ENCODE peak calls at places on chromosomes 2 and 18, in six cellular contexts. S is thoracic aorta, V is tibial artery, I is endodermal cell, U is K562, O is gastrocnemius medialis. R is an unnamed sample.
A peak's percentile ranks its signal among the peaks of the same experiment; 100 is the strongest.

GRCh38 chr2:128444044-128444771 is 125.5 kb upstream of the HS6ST1 start:
- DNase-seq in S (no peak), I (peak; percentile 34), V (peak; percentile 17), U (no peak), O (no peak), R (no peak)

GRCh38 chr2:170475878-170476277 is 239.3 kb upstream of the SP5 start:
- DNase-seq in I (no peak), U (no peak), O (no peak), S (no peak), V (no peak), R (no peak)

GRCh38 chr2:10328667-10329583 is 26.2 kb downstream of the HPCAL1 start:
- DNase-seq in U (no peak), I (no peak), O (no peak), V (no peak), S (no peak), R (no peak)

GRCh38 chr2:179191110-179191509 is 73.5 kb downstream of the SESTD1 start:
- DNase-seq in I (no peak), U (no peak), O (no peak), S (no peak), V (no peak), R (no peak)

GRCh38 chr2:163210430-163210918 is 371.9 kb upstream of the KCNH7 start:
- DNase-seq in O (no peak), U (no peak), S (no peak), V (no peak), I (no peak), R (no peak)

GRCh38 chr2:189595412-189595811 is 14.8 kb upstream of the SLC40A1 start:
- DNase-seq in U (no peak), I (no peak), O (no peak), V (no peak), S (no peak), R (no peak)

GRCh38 chr2:3257842-3258241 is 119.8 kb downstream of the EIPR1 start:
- DNase-seq in I (no peak), O (no peak), V (no peak), S (no peak), U (no peak), R (no peak)

GRCh38 chr2:16090650-16091575 is 150.6 kb downstream of the MYCN start:
- DNase-seq in V (no peak), U (no peak), O (no peak), I (no peak), S (no peak), R (no peak)

GRCh38 chr2:234725528-234726264 is 226.1 kb upstream of the SH3BP4 start:
- DNase-seq in O (peak; percentile 26), V (no peak), U (no peak), S (no peak), I (no peak), R (no peak)

GRCh38 chr2:64582774-64583340 is 58.7 kb downstream of the AFTPH start:
- DNase-seq in I (no peak), U (no peak), O (no peak), V (no peak), S (no peak), R (no peak)

GRCh38 chr2:21779786-21780185 is 656.0 kb downstream of the TDRD15 start:
- DNase-seq in U (no peak), I (no peak), V (no peak), S (no peak), O (no peak), R (no peak)

GRCh38 chr2:23069156-23069555 is 315.8 kb upstream of the KLHL29 start:
- DNase-seq in I (no peak), V (no peak), S (no peak), O (no peak), U (no peak), R (no peak)

GRCh38 chr2:238772635-238773297 is 75.1 kb upstream of the TWIST2 start:
- DNase-seq in O (no peak), I (peak; percentile 24), V (no peak), S (no peak), U (no peak), R (no peak)

GRCh38 chr2:118249531-118249930 is 161.3 kb downstream of the INSIG2 start:
- DNase-seq in S (no peak), V (no peak), I (peak; percentile 78), O (no peak), U (no peak), R (no peak)

GRCh38 chr2:60555066-60555793 is 1.8 kb upstream of the BCL11A start:
- DNase-seq in U (peak; percentile 40), S (no peak), I (peak; percentile 85), V (no peak), O (no peak), R (no peak)

GRCh38 chr2:218366621-218367414 is 10.2 kb downstream of the CATIP start:
- DNase-seq in U (no peak), S (no peak), I (no peak), V (peak; percentile 19), O (no peak), R (no peak)

GRCh38 chr2:43050866-43051265 is 175.5 kb downstream of the ZFP36L2 start:
- DNase-seq in S (no peak), V (no peak), U (no peak), I (no peak), O (no peak), R (no peak)

GRCh38 chr18:56257215-56257614 is 381.2 kb downstream of the TXNL1 start:
- DNase-seq in O (no peak), S (no peak), U (no peak), V (no peak), I (no peak), R (no peak)

GRCh38 chr2:223306371-223306770 is 254.4 kb downstream of the KCNE4 start:
- DNase-seq in S (no peak), V (no peak), O (no peak), U (no peak), I (peak; percentile 77), R (no peak)

GRCh38 chr2:210195066-210195852 is 24.1 kb upstream of the KANSL1L start:
- DNase-seq in S (no peak), I (no peak), U (peak; percentile 12), V (no peak), O (no peak), R (no peak)

GRCh38 chr2:241770936-241771285 is 5.7 kb upstream of the GAL3ST2 start:
- DNase-seq in U (no peak), V (no peak), I (no peak), S (no peak), O (no peak), R (no peak)

GRCh38 chr18:12008842-12009580 is 27.7 kb downstream of the IMPA2 start:
- DNase-seq in I (no peak), U (no peak), O (no peak), V (no peak), S (no peak), R (no peak)

GRCh38 chr2:96207073-96207777 is 1.4 kb downstream of the STARD7 start:
- DNase-seq in O (peak; percentile 53), V (no peak), U (no peak), I (no peak), S (no peak), R (no peak)

GRCh38 chr2:205947621-205948495 is 138.1 kb downstream of the INO80D start:
- DNase-seq in I (peak; percentile 90), O (peak; percentile 50), U (peak; percentile 55), V (peak; percentile 76), S (peak; percentile 11), R (peak; percentile 65)

GRCh38 chr2:233061591-233062446 is 1.7 kb downstream of the INPP5D start:
- DNase-seq in S (no peak), I (peak; percentile 83), O (peak; percentile 41), U (peak; percentile 24), V (peak; percentile 59), R (no peak)

GRCh38 chr18:43797347-43797746 is 520.1 kb upstream of the SYT4 start:
- DNase-seq in I (no peak), S (no peak), U (no peak), V (no peak), O (no peak), R (no peak)

GRCh38 chr18:43805646-43806194 is 528.4 kb upstream of the SYT4 start:
- DNase-seq in O (no peak), S (no peak), V (no peak), I (no peak), U (no peak), R (no peak)

GRCh38 chr18:43800584-43800983 is 523.3 kb upstream of the SYT4 start:
- DNase-seq in I (no peak), O (no peak), S (no peak), U (no peak), V (no peak), R (no peak)
- H3K27ac ChIP-seq in I (no peak overlapping the region), O (no peak overlapping the region), S (no peak overlapping the region), U (no peak overlapping the region), V (no peak overlapping the region), R (no peak overlapping the region)

GRCh38 chr18:54150226-54150625 is 74.2 kb downstream of the MBD2 start:
- DNase-seq in I (peak; percentile 75), O (no peak), V (no peak), U (no peak), S (no peak), R (no peak)

GRCh38 chr18:54148678-54149077 is 75.8 kb downstream of the MBD2 start:
- DNase-seq in V (no peak), S (no peak), O (no peak), U (no peak), I (no peak), R (no peak)

GRCh38 chr18:54154231-54154630 is 70.2 kb downstream of the MBD2 start:
- DNase-seq in U (no peak), V (no peak), S (no peak), O (no peak), I (no peak), R (no peak)

GRCh38 chr18:54149078-54149697 is 75.3 kb downstream of the MBD2 start:
- DNase-seq in V (peak; percentile 32), O (no peak), S (peak; percentile 25), U (no peak), I (peak; percentile 59), R (no peak)

DNA sequence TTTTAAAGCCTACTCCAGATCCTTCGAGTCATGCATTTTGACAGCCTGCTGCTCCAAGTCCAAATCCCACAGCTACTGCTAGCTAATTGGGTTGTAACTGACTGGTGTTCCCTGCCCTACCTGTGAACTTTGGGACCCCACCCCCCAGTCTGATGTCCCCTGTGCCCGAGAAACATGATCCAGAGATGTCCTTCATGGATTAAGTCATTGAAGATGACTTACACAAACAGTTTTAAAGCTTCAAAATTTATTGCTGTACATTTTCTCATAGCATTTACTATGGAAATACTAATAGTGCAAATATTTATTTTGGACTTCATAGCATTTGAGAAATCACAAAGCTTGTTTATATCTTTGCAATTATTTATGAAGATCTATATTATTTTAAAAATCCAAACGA is 73.1 kb downstream of the MBD2 start:
- DNase-seq in U (no peak), S (no peak), V (no peak), O (no peak), I (no peak), R (no peak)
- H3K27ac ChIP-seq in U (no peak overlapping the region), S (no peak overlapping the region), V (no peak overlapping the region), O (no peak overlapping the region), I (no peak overlapping the region), R (no peak overlapping the region)

DNA sequence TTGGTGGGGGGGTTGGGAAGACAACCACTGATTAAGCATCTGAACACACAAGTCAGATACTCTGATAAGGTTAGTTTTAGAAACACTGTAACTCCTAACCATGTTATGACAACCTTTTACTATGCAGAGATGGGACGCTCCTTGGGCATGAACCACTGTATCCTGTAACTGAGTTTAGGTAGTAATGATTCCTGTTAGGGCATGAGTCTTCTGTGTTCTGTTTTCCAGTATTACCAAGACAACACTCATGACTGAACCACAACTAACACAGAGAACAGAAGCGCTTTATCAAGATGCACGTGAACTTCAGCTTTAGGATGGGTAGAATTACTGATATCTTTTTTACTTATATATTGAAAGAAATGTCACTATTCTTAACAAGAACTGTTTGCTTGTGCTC is 14.1 kb upstream of the CREB1 start:
- DNase-seq in I (no peak), S (no peak), V (no peak), O (no peak), U (no peak), R (no peak)
- H3K27ac ChIP-seq in I (no peak overlapping the region), S (no peak overlapping the region), V (no peak overlapping the region), O (no peak overlapping the region), U (no peak overlapping the region), R (no peak overlapping the region)

GRCh38 chr2:237601453-237602116 is 11.1 kb upstream of the RAB17 start:
- DNase-seq in V (no peak), O (no peak), U (no peak), I (peak; percentile 93), S (no peak), R (no peak)
- H3K27ac ChIP-seq in V (peak overlapping the region; percentile 97), O (no peak overlapping the region), U (no peak overlapping the region), I (no peak overlapping the region), S (peak overlapping the region; percentile 83), R (no peak overlapping the region)

R was measured in tibial nerve.